ENCODE peak calls at places on chromosomes 16 and 17, in seven cellular contexts. One of them, this sample, is unnamed.

GRCh38 chr16:72739577-72739976 is 308.4 kb downstream of the ZFHX3 start:
- DNase-seq in activated T-cell treated with anti-CD3 and anti-CD28 coated beads for 24 hours: no peak
- DNase-seq in AG08395: peak
- DNase-seq in prostate gland: no peak
- DNase-seq in HEK293T: no peak
- DNase-seq in HCEC 1CT: peak
- DNase-seq in NCI-H2107: no peak
- DNase-seq in this sample: peak

GRCh38 chr17:35135322-35135721 is 6.8 kb downstream of the NLE1 start:
- DNase-seq in activated T-cell treated with anti-CD3 and anti-CD28 coated beads for 24 hours: no peak
- DNase-seq in AG08395: no peak
- DNase-seq in prostate gland: no peak
- DNase-seq in HEK293T: no peak
- DNase-seq in HCEC 1CT: no peak
- DNase-seq in NCI-H2107: no peak
- DNase-seq in this sample: no peak

GRCh38 chr16:19560078-19560477 is 4.6 kb downstream of the VPS35L start:
- DNase-seq in activated T-cell treated with anti-CD3 and anti-CD28 coated beads for 24 hours: no peak
- DNase-seq in AG08395: no peak
- DNase-seq in prostate gland: no peak
- DNase-seq in HEK293T: no peak
- DNase-seq in HCEC 1CT: no peak
- DNase-seq in NCI-H2107: no peak
- DNase-seq in this sample: no peak

GRCh38 chr17:57906910-57907309 is 48.3 kb downstream of the CUEDC1 start:
- DNase-seq in activated T-cell treated with anti-CD3 and anti-CD28 coated beads for 24 hours: no peak
- DNase-seq in AG08395: no peak
- DNase-seq in prostate gland: no peak
- DNase-seq in HEK293T: no peak
- DNase-seq in HCEC 1CT: peak
- DNase-seq in NCI-H2107: no peak
- DNase-seq in this sample: no peak

GRCh38 chr17:4205917-4206316 is 57.9 kb downstream of the ANKFY1 start:
- DNase-seq in activated T-cell treated with anti-CD3 and anti-CD28 coated beads for 24 hours: no peak
- DNase-seq in AG08395: no peak
- DNase-seq in prostate gland: no peak
- DNase-seq in HEK293T: no peak
- DNase-seq in HCEC 1CT: no peak
- DNase-seq in NCI-H2107: no peak
- DNase-seq in this sample: no peak

GRCh38 chr16:31664683-31665482 is 137.2 kb downstream of the AHSP start:
- DNase-seq in activated T-cell treated with anti-CD3 and anti-CD28 coated beads for 24 hours: no peak
- DNase-seq in AG08395: peak
- DNase-seq in prostate gland: no peak
- DNase-seq in HEK293T: no peak
- DNase-seq in HCEC 1CT: no peak
- DNase-seq in NCI-H2107: no peak
- DNase-seq in this sample: peak

GRCh38 chr16:67268136-67268579 is 11.2 kb upstream of the PLEKHG4 start:
- DNase-seq in activated T-cell treated with anti-CD3 and anti-CD28 coated beads for 24 hours: no peak
- DNase-seq in AG08395: peak
- DNase-seq in prostate gland: no peak
- DNase-seq in HEK293T: no peak
- DNase-seq in HCEC 1CT: peak
- DNase-seq in NCI-H2107: no peak
- DNase-seq in this sample: peak

GRCh38 chr17:14755002-14755401 is 454.1 kb downstream of the HS3ST3B1 start:
- DNase-seq in activated T-cell treated with anti-CD3 and anti-CD28 coated beads for 24 hours: no peak
- DNase-seq in AG08395: no peak
- DNase-seq in prostate gland: no peak
- DNase-seq in HEK293T: no peak
- DNase-seq in HCEC 1CT: peak
- DNase-seq in NCI-H2107: no peak
- DNase-seq in this sample: no peak

GRCh38 chr17:3978421-3979275 is 14.4 kb upstream of the ATP2A3 start:
- DNase-seq in activated T-cell treated with anti-CD3 and anti-CD28 coated beads for 24 hours: no peak
- DNase-seq in AG08395: no peak
- DNase-seq in prostate gland: peak
- DNase-seq in HEK293T: no peak
- DNase-seq in HCEC 1CT: no peak
- DNase-seq in NCI-H2107: no peak
- DNase-seq in this sample: peak

GRCh38 chr16:67857547-67858233 is 10.2 kb upstream of the CENPT start:
- DNase-seq in activated T-cell treated with anti-CD3 and anti-CD28 coated beads for 24 hours: no peak
- DNase-seq in AG08395: peak
- DNase-seq in prostate gland: peak
- DNase-seq in HEK293T: no peak
- DNase-seq in HCEC 1CT: peak
- DNase-seq in NCI-H2107: no peak
- DNase-seq in this sample: peak

GRCh38 chr16:86834451-86835035 is 256.2 kb downstream of the FOXL1 start:
- DNase-seq in activated T-cell treated with anti-CD3 and anti-CD28 coated beads for 24 hours: no peak
- DNase-seq in AG08395: no peak
- DNase-seq in prostate gland: no peak
- DNase-seq in HEK293T: peak
- DNase-seq in HCEC 1CT: peak
- DNase-seq in NCI-H2107: no peak
- DNase-seq in this sample: peak

GRCh38 chr16:165218-165538 is 600 bp upstream of the HBM start:
- DNase-seq in activated T-cell treated with anti-CD3 and anti-CD28 coated beads for 24 hours: no peak
- DNase-seq in AG08395: no peak
- DNase-seq in prostate gland: no peak
- DNase-seq in HEK293T: no peak
- DNase-seq in HCEC 1CT: no peak
- DNase-seq in NCI-H2107: no peak
- DNase-seq in this sample: no peak

GRCh38 chr17:73493212-73493814 is 150.9 kb downstream of the SDK2 start:
- DNase-seq in activated T-cell treated with anti-CD3 and anti-CD28 coated beads for 24 hours: no peak
- DNase-seq in AG08395: no peak
- DNase-seq in prostate gland: no peak
- DNase-seq in HEK293T: no peak
- DNase-seq in HCEC 1CT: no peak
- DNase-seq in NCI-H2107: no peak
- DNase-seq in this sample: no peak

GRCh38 chr17:8963017-8963416 is 2.5 kb downstream of the PIK3R5 start:
- DNase-seq in activated T-cell treated with anti-CD3 and anti-CD28 coated beads for 24 hours: no peak
- DNase-seq in AG08395: no peak
- DNase-seq in prostate gland: no peak
- DNase-seq in HEK293T: no peak
- DNase-seq in HCEC 1CT: no peak
- DNase-seq in NCI-H2107: no peak
- DNase-seq in this sample: no peak

GRCh38 chr17:73011016-73011486 is 81.4 kb downstream of the SLC39A11 start:
- DNase-seq in activated T-cell treated with anti-CD3 and anti-CD28 coated beads for 24 hours: no peak
- DNase-seq in AG08395: no peak
- DNase-seq in prostate gland: no peak
- DNase-seq in HEK293T: no peak
- DNase-seq in HCEC 1CT: no peak
- DNase-seq in NCI-H2107: no peak
- DNase-seq in this sample: no peak

GRCh38 chr17:42184717-42185496 is at the start of gene HCRT:
- DNase-seq in activated T-cell treated with anti-CD3 and anti-CD28 coated beads for 24 hours: peak
- DNase-seq in AG08395: no peak
- DNase-seq in prostate gland: no peak
- DNase-seq in HEK293T: no peak
- DNase-seq in HCEC 1CT: no peak
- DNase-seq in NCI-H2107: no peak
- DNase-seq in this sample: no peak

GRCh38 chr17:44004077-44004760 is at the start of gene NAGS:
- DNase-seq in activated T-cell treated with anti-CD3 and anti-CD28 coated beads for 24 hours: no peak
- DNase-seq in AG08395: no peak
- DNase-seq in prostate gland: no peak
- DNase-seq in HEK293T: no peak
- DNase-seq in HCEC 1CT: peak
- DNase-seq in NCI-H2107: no peak
- DNase-seq in this sample: peak

GRCh38 chr17:9187828-9188227 is 166.5 kb downstream of the NTN1 start:
- DNase-seq in activated T-cell treated with anti-CD3 and anti-CD28 coated beads for 24 hours: no peak
- DNase-seq in AG08395: no peak
- DNase-seq in prostate gland: no peak
- DNase-seq in HEK293T: no peak
- DNase-seq in HCEC 1CT: no peak
- DNase-seq in NCI-H2107: no peak
- DNase-seq in this sample: no peak

GRCh38 chr16:81553080-81553813 is 108.6 kb downstream of the CMIP start:
- DNase-seq in activated T-cell treated with anti-CD3 and anti-CD28 coated beads for 24 hours: no peak
- DNase-seq in AG08395: peak
- DNase-seq in prostate gland: no peak
- DNase-seq in HEK293T: no peak
- DNase-seq in HCEC 1CT: no peak
- DNase-seq in NCI-H2107: no peak
- DNase-seq in this sample: no peak

GRCh38 chr17:78346605-78347250 is 13.1 kb downstream of the SOCS3 start:
- DNase-seq in activated T-cell treated with anti-CD3 and anti-CD28 coated beads for 24 hours: no peak
- DNase-seq in AG08395: no peak
- DNase-seq in prostate gland: no peak
- DNase-seq in HEK293T: no peak
- DNase-seq in HCEC 1CT: no peak
- DNase-seq in NCI-H2107: no peak
- DNase-seq in this sample: no peak

GRCh38 chr17:606501-607243 is 108.0 kb downstream of the VPS53 start:
- DNase-seq in activated T-cell treated with anti-CD3 and anti-CD28 coated beads for 24 hours: no peak
- DNase-seq in AG08395: no peak
- DNase-seq in prostate gland: no peak
- DNase-seq in HEK293T: no peak
- DNase-seq in HCEC 1CT: no peak
- DNase-seq in NCI-H2107: no peak
- DNase-seq in this sample: peak

GRCh38 chr16:22195445-22195694 is 10.7 kb upstream of the EEF2K start:
- DNase-seq in activated T-cell treated with anti-CD3 and anti-CD28 coated beads for 24 hours: no peak
- DNase-seq in AG08395: no peak
- DNase-seq in prostate gland: no peak
- DNase-seq in HEK293T: no peak
- DNase-seq in HCEC 1CT: no peak
- DNase-seq in NCI-H2107: no peak
- DNase-seq in this sample: no peak

GRCh38 chr16:89847056-89847929 is 19.0 kb downstream of the SPIRE2 start:
- DNase-seq in activated T-cell treated with anti-CD3 and anti-CD28 coated beads for 24 hours: no peak
- DNase-seq in AG08395: no peak
- DNase-seq in prostate gland: no peak
- DNase-seq in HEK293T: no peak
- DNase-seq in HCEC 1CT: no peak
- DNase-seq in NCI-H2107: peak
- DNase-seq in this sample: no peak

GRCh38 chr17:80265205-80266068 is 4.8 kb downstream of the RNF213 start:
- DNase-seq in activated T-cell treated with anti-CD3 and anti-CD28 coated beads for 24 hours: peak
- DNase-seq in AG08395: no peak
- DNase-seq in prostate gland: no peak
- DNase-seq in HEK293T: no peak
- DNase-seq in HCEC 1CT: no peak
- DNase-seq in NCI-H2107: no peak
- DNase-seq in this sample: no peak

GRCh38 chr16:69417537-69418199 is 6.8 kb upstream of the CYB5B start:
- DNase-seq in activated T-cell treated with anti-CD3 and anti-CD28 coated beads for 24 hours: no peak
- DNase-seq in AG08395: no peak
- DNase-seq in prostate gland: peak
- DNase-seq in HEK293T: no peak
- DNase-seq in HCEC 1CT: peak
- DNase-seq in NCI-H2107: no peak
- DNase-seq in this sample: peak

GRCh38 chr17:2435181-2435741 is 34.4 kb upstream of the MNT start:
- DNase-seq in activated T-cell treated with anti-CD3 and anti-CD28 coated beads for 24 hours: no peak
- DNase-seq in AG08395: peak
- DNase-seq in prostate gland: no peak
- DNase-seq in HEK293T: no peak
- DNase-seq in HCEC 1CT: no peak
- DNase-seq in NCI-H2107: peak
- DNase-seq in this sample: no peak

GRCh38 chr17:1442187-1442586 is 13.8 kb downstream of the CRK start:
- DNase-seq in activated T-cell treated with anti-CD3 and anti-CD28 coated beads for 24 hours: no peak
- DNase-seq in AG08395: no peak
- DNase-seq in prostate gland: no peak
- DNase-seq in HEK293T: no peak
- DNase-seq in HCEC 1CT: no peak
- DNase-seq in NCI-H2107: no peak
- DNase-seq in this sample: no peak

GRCh38 chr17:66310528-66311148 is 8.2 kb downstream of the PRKCA start:
- DNase-seq in activated T-cell treated with anti-CD3 and anti-CD28 coated beads for 24 hours: no peak
- DNase-seq in AG08395: no peak
- DNase-seq in prostate gland: no peak
- DNase-seq in HEK293T: no peak
- DNase-seq in HCEC 1CT: no peak
- DNase-seq in NCI-H2107: no peak
- DNase-seq in this sample: no peak